ENCODE peak calls at places on chromosomes 1 and 21, in seven cellular contexts. C, Q, M, U, I, N and W are unnamed samples.

GRCh38 chr1:235019456-235019855 is 109.2 kb downstream of the TOMM20 start:
- DNase-seq in C (no peak), Q (no peak), M (no peak), U (no peak), I (no peak), N (no peak), W (no peak)

GRCh38 chr1:246005067-246005466 is 502.0 kb downstream of the SMYD3 start:
- DNase-seq in U (peak), M (no peak), N (no peak), Q (no peak), C (peak), I (no peak), W (no peak)

GRCh38 chr1:99599678-99600175 is 46.2 kb upstream of the PALMD start:
- DNase-seq in C (peak), U (peak), Q (no peak), N (peak), I (no peak), M (no peak), W (peak)

GRCh38 chr1:41842282-41842681 is 76.4 kb downstream of the HIVEP3 start:
- DNase-seq in U (peak), C (no peak), N (no peak), M (no peak), I (no peak), Q (no peak), W (no peak)

GRCh38 chr1:74652711-74653131 is 20.9 kb downstream of the ERICH3 start:
- DNase-seq in M (no peak), N (no peak), C (peak), I (no peak), Q (no peak), U (peak), W (no peak)

GRCh38 chr1:10257851-10258250 is 47.5 kb downstream of the KIF1B start:
- DNase-seq in Q (no peak), I (no peak), N (no peak), M (no peak), C (no peak), U (no peak), W (no peak)

GRCh38 chr1:88612783-88613182 is 71.3 kb upstream of the PKN2 start:
- DNase-seq in U (no peak), M (no peak), N (no peak), Q (no peak), C (no peak), I (no peak), W (no peak)

GRCh38 chr1:229106526-229107105 is 164.3 kb upstream of the RAB4A start:
- DNase-seq in I (no peak), M (no peak), U (no peak), C (no peak), Q (no peak), N (no peak), W (no peak)

GRCh38 chr1:50420283-50420682 is 3.0 kb downstream of the DMRTA2 start:
- DNase-seq in N (no peak), I (no peak), U (no peak), C (no peak), Q (no peak), M (no peak), W (no peak)

GRCh38 chr1:17550684-17551584 is 11.4 kb downstream of the ARHGEF10L start:
- DNase-seq in Q (no peak), M (no peak), N (no peak), U (peak), I (no peak), C (no peak), W (no peak)

GRCh38 chr1:201791775-201792166 is 37.2 kb upstream of the IPO9 start:
- DNase-seq in N (peak), I (no peak), Q (no peak), C (no peak), M (no peak), U (peak), W (no peak)

GRCh38 chr1:212430955-212431394 is 1.7 kb upstream of the NENF start:
- DNase-seq in U (no peak), C (no peak), N (no peak), I (no peak), M (no peak), Q (no peak), W (no peak)

GRCh38 chr21:38139380-38140168 is 117.2 kb upstream of the KCNJ15 start:
- DNase-seq in N (no peak), Q (no peak), U (peak), C (peak), I (no peak), M (no peak), W (no peak)

GRCh38 chr1:189662190-189662589 is 815.5 kb downstream of the BRINP3 start:
- DNase-seq in Q (no peak), I (no peak), C (no peak), N (no peak), M (no peak), U (peak), W (no peak)

GRCh38 chr1:198298653-198299052 is 141.9 kb downstream of the NEK7 start:
- DNase-seq in C (no peak), I (no peak), N (no peak), Q (no peak), U (no peak), M (no peak), W (no peak)

GRCh38 chr1:2289607-2290006 is 61.5 kb downstream of the SKI start:
- DNase-seq in Q (no peak), N (no peak), I (no peak), C (no peak), M (no peak), U (no peak), W (no peak)

GRCh38 chr1:29124366-29125236 is 898 bp upstream of the TMEM200B start:
- DNase-seq in I (peak), M (peak), Q (peak), C (peak), N (peak), U (peak), W (peak)

GRCh38 chr1:9815150-9815549 is 8.6 kb downstream of the CLSTN1 start:
- DNase-seq in C (no peak), M (no peak), Q (no peak), U (no peak), N (no peak), I (no peak), W (no peak)

GRCh38 chr1:3911981-3912808 is 12.1 kb upstream of the C1orf174 start:
- DNase-seq in N (no peak), I (no peak), U (no peak), M (no peak), Q (no peak), C (no peak), W (no peak)

GRCh38 chr1:3811595-3811911 is 15.3 kb upstream of the LRRC47 start:
- DNase-seq in Q (no peak), C (no peak), I (no peak), N (no peak), U (no peak), M (no peak), W (no peak)